ENCODE peak calls at places on chromosomes 3 and 15, in six cellular contexts. M, G, B, W, Q and S are unnamed samples.
A peak's percentile ranks its signal among the peaks of the same experiment; 100 is the strongest.

GRCh38 chr3:89565098-89565497 is 457.7 kb downstream of the EPHA3 start:
- DNase-seq in M (no peak), G (no peak), B (no peak), W (no peak), Q (no peak), S (no peak)

GRCh38 chr3:33218446-33219174 is at the start of gene SUSD5:
- DNase-seq in M (peak; percentile 15), G (peak; percentile 30), B (peak; percentile 76), W (peak; percentile 16), Q (no peak), S (no peak)

GRCh38 chr3:32109256-32109655 is 2.8 kb downstream of the GPD1L start:
- DNase-seq in M (no peak), G (no peak), B (no peak), W (peak; percentile 45), Q (no peak), S (no peak)

GRCh38 chr3:134754768-134755559 is 40.1 kb upstream of the EPHB1 start:
- DNase-seq in M (peak; percentile 42), G (no peak), B (peak; percentile 60), W (peak; percentile 24), Q (peak; percentile 10), S (peak; percentile 61)

GRCh38 chr15:79179108-79179561 is 88.6 kb upstream of the RASGRF1 start:
- DNase-seq in M (no peak), G (no peak), B (peak; percentile 36), W (peak; percentile 60), Q (no peak), S (no peak)

GRCh38 chr3:133840055-133840737 is 34.6 kb downstream of the SRPRB start:
- DNase-seq in M (no peak), G (no peak), B (no peak), W (no peak), Q (no peak), S (no peak)

GRCh38 chr3:105656607-105657504 is 212.0 kb downstream of the CBLB start:
- DNase-seq in M (no peak), G (no peak), B (no peak), W (no peak), Q (no peak), S (no peak)

GRCh38 chr15:92619380-92620101 is 36.0 kb downstream of the FAM174B start:
- DNase-seq in M (no peak), G (no peak), B (no peak), W (peak; percentile 93), Q (no peak), S (no peak)

GRCh38 chr15:34047893-34048775 is 9.1 kb upstream of the AVEN start:
- DNase-seq in M (no peak), G (no peak), B (peak; percentile 28), W (peak; percentile 44), Q (no peak), S (no peak)

GRCh38 chr15:30065025-30065801 is 17.5 kb upstream of the GOLGA8J start:
- DNase-seq in M (no peak), G (no peak), B (no peak), W (peak; percentile 88), Q (no peak), S (no peak)

GRCh38 chr3:37974121-37974927 is 16.3 kb upstream of the VILL start:
- DNase-seq in M (peak; percentile 76), G (no peak), B (peak; percentile 69), W (peak; percentile 60), Q (peak; percentile 43), S (peak; percentile 83)

GRCh38 chr3:4797201-4797600 is 182.0 kb upstream of the BHLHE40 start:
- DNase-seq in M (no peak), G (no peak), B (no peak), W (no peak), Q (no peak), S (no peak)

GRCh38 chr3:118987466-118987865 is 47.2 kb downstream of the IGSF11 start:
- DNase-seq in M (no peak), G (no peak), B (no peak), W (no peak), Q (no peak), S (no peak)

GRCh38 chr15:31275331-31276262 is 51.0 kb upstream of the KLF13 start:
- DNase-seq in M (no peak), G (no peak), B (no peak), W (no peak), Q (no peak), S (no peak)

GRCh38 chr15:60510006-60510405 is 31.1 kb upstream of the ICE2 start:
- DNase-seq in M (no peak), G (no peak), B (no peak), W (no peak), Q (no peak), S (no peak)

GRCh38 chr3:165827883-165828282 is 9.3 kb downstream of the BCHE start:
- DNase-seq in M (no peak), G (no peak), B (no peak), W (no peak), Q (no peak), S (no peak)

GRCh38 chr3:39065197-39065596 is 13.4 kb downstream of the WDR48 start:
- DNase-seq in M (peak; percentile 55), G (peak; percentile 15), B (peak; percentile 33), W (peak; percentile 26), Q (peak; percentile 12), S (peak; percentile 50)

GRCh38 chr3:4491873-4492239 is 1.3 kb upstream of the ITPR1 start:
- DNase-seq in M (no peak), G (no peak), B (no peak), W (no peak), Q (no peak), S (no peak)

GRCh38 chr3:181880339-181880738 is 168.6 kb downstream of the SOX2 start:
- DNase-seq in M (no peak), G (no peak), B (no peak), W (no peak), Q (no peak), S (no peak)

GRCh38 chr3:135739755-135740154 is 225.8 kb upstream of the PPP2R3A start:
- DNase-seq in M (no peak), G (no peak), B (no peak), W (no peak), Q (no peak), S (no peak)

GRCh38 chr15:81360491-81360890 is 13.5 kb downstream of the TMC3 start:
- DNase-seq in M (no peak), G (no peak), B (no peak), W (no peak), Q (no peak), S (no peak)

GRCh38 chr15:81356252-81356651 is 17.8 kb downstream of the TMC3 start:
- DNase-seq in M (no peak), G (no peak), B (no peak), W (no peak), Q (no peak), S (no peak)

GRCh38 chr15:81361891-81362290 is 12.1 kb downstream of the TMC3 start:
- DNase-seq in M (no peak), G (no peak), B (no peak), W (no peak), Q (no peak), S (no peak)

GRCh38 chr15:81358248-81358647 is 15.8 kb downstream of the TMC3 start:
- DNase-seq in M (no peak), G (no peak), B (no peak), W (no peak), Q (no peak), S (no peak)

GRCh38 chr15:81357178-81357686 is 16.8 kb downstream of the TMC3 start:
- DNase-seq in M (peak; percentile 13), G (no peak), B (no peak), W (no peak), Q (peak; percentile 6), S (no peak)
- TF ChIP-seq CTCF in M (peak; percentile 27), G (peak; percentile 17), B (no peak), W (no peak), Q (peak; percentile 19), S (no peak)

GRCh38 chr15:86690566-86690965 is 610.9 kb downstream of the AGBL1 start:
- DNase-seq in M (no peak), G (no peak), B (no peak), W (no peak), Q (no peak), S (no peak)

GRCh38 chr15:86685263-86685662 is 605.6 kb downstream of the AGBL1 start:
- DNase-seq in M (no peak), G (no peak), B (no peak), W (no peak), Q (no peak), S (no peak)

DNA sequence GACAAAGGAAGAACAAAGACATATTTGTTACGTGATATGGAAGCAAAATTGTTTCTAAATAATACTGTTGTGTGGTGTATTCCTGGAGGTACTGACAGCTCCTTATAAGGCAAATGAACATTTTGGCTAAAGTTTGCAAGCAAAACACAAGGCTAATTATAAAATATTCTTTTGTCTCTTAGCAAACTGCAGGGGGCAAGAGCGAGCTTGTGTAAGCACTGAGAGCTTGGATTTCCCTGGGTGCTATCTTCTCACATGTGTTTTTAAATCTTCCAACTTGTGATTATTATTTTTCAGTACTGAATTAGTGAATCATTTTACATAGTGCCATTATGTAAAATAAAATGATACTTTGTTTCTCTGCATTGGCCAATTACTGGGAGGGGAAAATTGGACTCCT is 611.4 kb downstream of the AGBL1 start:
- DNase-seq in M (no peak), G (no peak), B (peak; percentile 27), W (no peak), Q (no peak), S (no peak)
- TF ChIP-seq CTCF in M (no peak), G (no peak), B (no peak), W (no peak), Q (no peak), S (no peak)

GRCh38 chr3:191499307-191500125 is 38.6 kb downstream of the PYDC2 start:
- DNase-seq in M (no peak), G (peak; percentile 3), B (peak; percentile 29), W (no peak), Q (no peak), S (no peak)

GRCh38 chr3:191500892-191501291 is 39.9 kb downstream of the PYDC2 start:
- DNase-seq in M (no peak), G (no peak), B (no peak), W (no peak), Q (no peak), S (no peak)

GRCh38 chr3:191502583-191502982 is 41.6 kb downstream of the PYDC2 start:
- DNase-seq in M (peak; percentile 5), G (no peak), B (no peak), W (no peak), Q (peak; percentile 12), S (no peak)
- TF ChIP-seq CTCF in M (peak; percentile 27), G (peak; percentile 36), B (peak; percentile 24), W (no peak), Q (peak; percentile 50), S (no peak)

GRCh38 chr15:95325763-95326688 is 1004.5 kb upstream of the NR2F2 start:
- DNase-seq in M (no peak), G (no peak), B (no peak), W (peak; percentile 86), Q (no peak), S (no peak)
- TF ChIP-seq CTCF in M (no peak), G (no peak), B (no peak), W (no peak), Q (no peak), S (no peak)

GRCh38 chr15:101664303-101664913 is 12.2 kb upstream of the TM2D3 start:
- DNase-seq in M (no peak), G (no peak), B (no peak), W (peak; percentile 31), Q (no peak), S (peak; percentile 13)
- TF ChIP-seq CTCF in M (no peak), G (peak; percentile 16), B (peak; percentile 19), W (peak; percentile 52), Q (peak; percentile 51), S (no peak)